ENCODE peak calls at places on chromosomes 11 and 22, in six cellular contexts. One of them, this sample, is unnamed.

GRCh38 chr22:17931400-17931825 is 92.9 kb downstream of the MICAL3 start:
- DNase-seq in EL: peak
- DNase-seq in activated CD4-positive, CD25-positive, alpha-beta regulatory T cell treated with anti-CD3 and anti-CD28 coated beads, Interleukin-2, amount 50 U/mL, for 16 hours: no peak
- DNase-seq in NCI-H2081: no peak
- DNase-seq in amniotic epithelial cell: no peak
- DNase-seq in stimulated activated CD4-positive, alpha-beta T cell treated with anti-CD3 and anti-CD28 coated beads, Interleukin-15, amount 100 ng/mL, for 24 hours: no peak
- DNase-seq in this sample: no peak

GRCh38 chr11:81725691-81726090 is 1008.0 kb downstream of the FAM181B start:
- DNase-seq in stimulated activated CD4-positive, alpha-beta T cell treated with anti-CD3 and anti-CD28 coated beads, Interleukin-15, amount 100 ng/mL, for 24 hours: no peak
- DNase-seq in NCI-H2081: no peak
- DNase-seq in amniotic epithelial cell: peak
- DNase-seq in activated CD4-positive, CD25-positive, alpha-beta regulatory T cell treated with anti-CD3 and anti-CD28 coated beads, Interleukin-2, amount 50 U/mL, for 16 hours: no peak
- DNase-seq in EL: no peak
- DNase-seq in this sample: no peak

GRCh38 chr11:104799251-104799650 is 99.0 kb downstream of the CASP12 start:
- DNase-seq in activated CD4-positive, CD25-positive, alpha-beta regulatory T cell treated with anti-CD3 and anti-CD28 coated beads, Interleukin-2, amount 50 U/mL, for 16 hours: no peak
- DNase-seq in EL: no peak
- DNase-seq in NCI-H2081: no peak
- DNase-seq in stimulated activated CD4-positive, alpha-beta T cell treated with anti-CD3 and anti-CD28 coated beads, Interleukin-15, amount 100 ng/mL, for 24 hours: no peak
- DNase-seq in amniotic epithelial cell: no peak
- DNase-seq in this sample: no peak

GRCh38 chr11:107844041-107844440 is 14.5 kb downstream of the SLC35F2 start:
- DNase-seq in EL: peak
- DNase-seq in NCI-H2081: no peak
- DNase-seq in amniotic epithelial cell: peak
- DNase-seq in stimulated activated CD4-positive, alpha-beta T cell treated with anti-CD3 and anti-CD28 coated beads, Interleukin-15, amount 100 ng/mL, for 24 hours: peak
- DNase-seq in activated CD4-positive, CD25-positive, alpha-beta regulatory T cell treated with anti-CD3 and anti-CD28 coated beads, Interleukin-2, amount 50 U/mL, for 16 hours: no peak
- DNase-seq in this sample: no peak

GRCh38 chr11:92211576-92212167 is 12.9 kb upstream of the FAT3 start:
- DNase-seq in stimulated activated CD4-positive, alpha-beta T cell treated with anti-CD3 and anti-CD28 coated beads, Interleukin-15, amount 100 ng/mL, for 24 hours: no peak
- DNase-seq in EL: peak
- DNase-seq in activated CD4-positive, CD25-positive, alpha-beta regulatory T cell treated with anti-CD3 and anti-CD28 coated beads, Interleukin-2, amount 50 U/mL, for 16 hours: no peak
- DNase-seq in NCI-H2081: peak
- DNase-seq in amniotic epithelial cell: peak
- DNase-seq in this sample: peak

GRCh38 chr11:22539851-22540376 is 85.7 kb downstream of the FANCF start:
- DNase-seq in activated CD4-positive, CD25-positive, alpha-beta regulatory T cell treated with anti-CD3 and anti-CD28 coated beads, Interleukin-2, amount 50 U/mL, for 16 hours: no peak
- DNase-seq in amniotic epithelial cell: peak
- DNase-seq in EL: no peak
- DNase-seq in stimulated activated CD4-positive, alpha-beta T cell treated with anti-CD3 and anti-CD28 coated beads, Interleukin-15, amount 100 ng/mL, for 24 hours: no peak
- DNase-seq in NCI-H2081: no peak
- DNase-seq in this sample: no peak

GRCh38 chr11:94184861-94185260 is 56.2 kb downstream of the PANX1 start:
- DNase-seq in amniotic epithelial cell: no peak
- DNase-seq in NCI-H2081: no peak
- DNase-seq in activated CD4-positive, CD25-positive, alpha-beta regulatory T cell treated with anti-CD3 and anti-CD28 coated beads, Interleukin-2, amount 50 U/mL, for 16 hours: no peak
- DNase-seq in EL: no peak
- DNase-seq in stimulated activated CD4-positive, alpha-beta T cell treated with anti-CD3 and anti-CD28 coated beads, Interleukin-15, amount 100 ng/mL, for 24 hours: no peak
- DNase-seq in this sample: no peak

GRCh38 chr11:35398881-35399280 is 20.5 kb downstream of the SLC1A2 start:
- DNase-seq in EL: no peak
- DNase-seq in NCI-H2081: no peak
- DNase-seq in amniotic epithelial cell: no peak
- DNase-seq in activated CD4-positive, CD25-positive, alpha-beta regulatory T cell treated with anti-CD3 and anti-CD28 coated beads, Interleukin-2, amount 50 U/mL, for 16 hours: no peak
- DNase-seq in stimulated activated CD4-positive, alpha-beta T cell treated with anti-CD3 and anti-CD28 coated beads, Interleukin-15, amount 100 ng/mL, for 24 hours: no peak
- DNase-seq in this sample: no peak

GRCh38 chr11:34840736-34841386 is 75.3 kb downstream of the APIP start:
- DNase-seq in EL: peak
- DNase-seq in stimulated activated CD4-positive, alpha-beta T cell treated with anti-CD3 and anti-CD28 coated beads, Interleukin-15, amount 100 ng/mL, for 24 hours: peak
- DNase-seq in amniotic epithelial cell: peak
- DNase-seq in activated CD4-positive, CD25-positive, alpha-beta regulatory T cell treated with anti-CD3 and anti-CD28 coated beads, Interleukin-2, amount 50 U/mL, for 16 hours: no peak
- DNase-seq in NCI-H2081: no peak
- DNase-seq in this sample: no peak

GRCh38 chr22:17943533-17944204 is 80.7 kb downstream of the MICAL3 start:
- DNase-seq in EL: no peak
- DNase-seq in stimulated activated CD4-positive, alpha-beta T cell treated with anti-CD3 and anti-CD28 coated beads, Interleukin-15, amount 100 ng/mL, for 24 hours: no peak
- DNase-seq in activated CD4-positive, CD25-positive, alpha-beta regulatory T cell treated with anti-CD3 and anti-CD28 coated beads, Interleukin-2, amount 50 U/mL, for 16 hours: no peak
- DNase-seq in NCI-H2081: peak
- DNase-seq in amniotic epithelial cell: no peak
- DNase-seq in this sample: no peak

GRCh38 chr11:76766521-76766920 is 16.6 kb upstream of the TSKU start:
- DNase-seq in NCI-H2081: no peak
- DNase-seq in EL: no peak
- DNase-seq in amniotic epithelial cell: no peak
- DNase-seq in stimulated activated CD4-positive, alpha-beta T cell treated with anti-CD3 and anti-CD28 coated beads, Interleukin-15, amount 100 ng/mL, for 24 hours: no peak
- DNase-seq in activated CD4-positive, CD25-positive, alpha-beta regulatory T cell treated with anti-CD3 and anti-CD28 coated beads, Interleukin-2, amount 50 U/mL, for 16 hours: no peak
- DNase-seq in this sample: no peak

GRCh38 chr11:101686514-101686913 is 102.7 kb upstream of the TRPC6 start:
- DNase-seq in activated CD4-positive, CD25-positive, alpha-beta regulatory T cell treated with anti-CD3 and anti-CD28 coated beads, Interleukin-2, amount 50 U/mL, for 16 hours: no peak
- DNase-seq in stimulated activated CD4-positive, alpha-beta T cell treated with anti-CD3 and anti-CD28 coated beads, Interleukin-15, amount 100 ng/mL, for 24 hours: no peak
- DNase-seq in amniotic epithelial cell: peak
- DNase-seq in NCI-H2081: no peak
- DNase-seq in EL: peak
- DNase-seq in this sample: peak

GRCh38 chr22:50027639-50028537 is 15.3 kb upstream of the IL17REL start:
- DNase-seq in EL: no peak
- DNase-seq in amniotic epithelial cell: no peak
- DNase-seq in stimulated activated CD4-positive, alpha-beta T cell treated with anti-CD3 and anti-CD28 coated beads, Interleukin-15, amount 100 ng/mL, for 24 hours: peak
- DNase-seq in activated CD4-positive, CD25-positive, alpha-beta regulatory T cell treated with anti-CD3 and anti-CD28 coated beads, Interleukin-2, amount 50 U/mL, for 16 hours: no peak
- DNase-seq in NCI-H2081: no peak
- DNase-seq in this sample: no peak

GRCh38 chr11:67306769-67307544 is 3.6 kb downstream of the SSH3 start:
- DNase-seq in amniotic epithelial cell: no peak
- DNase-seq in NCI-H2081: no peak
- DNase-seq in EL: no peak
- DNase-seq in stimulated activated CD4-positive, alpha-beta T cell treated with anti-CD3 and anti-CD28 coated beads, Interleukin-15, amount 100 ng/mL, for 24 hours: no peak
- DNase-seq in activated CD4-positive, CD25-positive, alpha-beta regulatory T cell treated with anti-CD3 and anti-CD28 coated beads, Interleukin-2, amount 50 U/mL, for 16 hours: no peak
- DNase-seq in this sample: no peak

GRCh38 chr11:63783925-63784592 is 15.5 kb upstream of the ZFTA start:
- DNase-seq in stimulated activated CD4-positive, alpha-beta T cell treated with anti-CD3 and anti-CD28 coated beads, Interleukin-15, amount 100 ng/mL, for 24 hours: no peak
- DNase-seq in EL: no peak
- DNase-seq in amniotic epithelial cell: peak
- DNase-seq in NCI-H2081: no peak
- DNase-seq in activated CD4-positive, CD25-positive, alpha-beta regulatory T cell treated with anti-CD3 and anti-CD28 coated beads, Interleukin-2, amount 50 U/mL, for 16 hours: no peak
- DNase-seq in this sample: no peak

GRCh38 chr22:27930246-27931060 is 11.4 kb upstream of the PITPNB start:
- DNase-seq in stimulated activated CD4-positive, alpha-beta T cell treated with anti-CD3 and anti-CD28 coated beads, Interleukin-15, amount 100 ng/mL, for 24 hours: no peak
- DNase-seq in EL: no peak
- DNase-seq in activated CD4-positive, CD25-positive, alpha-beta regulatory T cell treated with anti-CD3 and anti-CD28 coated beads, Interleukin-2, amount 50 U/mL, for 16 hours: no peak
- DNase-seq in amniotic epithelial cell: peak
- DNase-seq in NCI-H2081: no peak
- DNase-seq in this sample: no peak

GRCh38 chr11:47466701-47467250 is 17.8 kb upstream of the RAPSN start:
- DNase-seq in EL: peak
- DNase-seq in activated CD4-positive, CD25-positive, alpha-beta regulatory T cell treated with anti-CD3 and anti-CD28 coated beads, Interleukin-2, amount 50 U/mL, for 16 hours: no peak
- DNase-seq in stimulated activated CD4-positive, alpha-beta T cell treated with anti-CD3 and anti-CD28 coated beads, Interleukin-15, amount 100 ng/mL, for 24 hours: no peak
- DNase-seq in amniotic epithelial cell: peak
- DNase-seq in NCI-H2081: peak
- DNase-seq in this sample: peak

GRCh38 chr11:61699737-61700160 is 19.6 kb downstream of the DAGLA start:
- DNase-seq in amniotic epithelial cell: no peak
- DNase-seq in stimulated activated CD4-positive, alpha-beta T cell treated with anti-CD3 and anti-CD28 coated beads, Interleukin-15, amount 100 ng/mL, for 24 hours: no peak
- DNase-seq in NCI-H2081: peak
- DNase-seq in EL: no peak
- DNase-seq in activated CD4-positive, CD25-positive, alpha-beta regulatory T cell treated with anti-CD3 and anti-CD28 coated beads, Interleukin-2, amount 50 U/mL, for 16 hours: no peak
- DNase-seq in this sample: no peak

GRCh38 chr22:39943941-39944624 is 16.1 kb upstream of the TMA7B start:
- DNase-seq in EL: no peak
- DNase-seq in amniotic epithelial cell: no peak
- DNase-seq in activated CD4-positive, CD25-positive, alpha-beta regulatory T cell treated with anti-CD3 and anti-CD28 coated beads, Interleukin-2, amount 50 U/mL, for 16 hours: no peak
- DNase-seq in NCI-H2081: no peak
- DNase-seq in stimulated activated CD4-positive, alpha-beta T cell treated with anti-CD3 and anti-CD28 coated beads, Interleukin-15, amount 100 ng/mL, for 24 hours: no peak
- DNase-seq in this sample: no peak

GRCh38 chr11:58573451-58574104 is 2.1 kb downstream of the LPXN start:
- DNase-seq in stimulated activated CD4-positive, alpha-beta T cell treated with anti-CD3 and anti-CD28 coated beads, Interleukin-15, amount 100 ng/mL, for 24 hours: peak
- DNase-seq in activated CD4-positive, CD25-positive, alpha-beta regulatory T cell treated with anti-CD3 and anti-CD28 coated beads, Interleukin-2, amount 50 U/mL, for 16 hours: peak
- DNase-seq in EL: peak
- DNase-seq in amniotic epithelial cell: peak
- DNase-seq in NCI-H2081: no peak
- DNase-seq in this sample: peak

GRCh38 chr22:44894321-44894720 is 115.5 kb downstream of the PHF21B start:
- DNase-seq in stimulated activated CD4-positive, alpha-beta T cell treated with anti-CD3 and anti-CD28 coated beads, Interleukin-15, amount 100 ng/mL, for 24 hours: no peak
- DNase-seq in NCI-H2081: no peak
- DNase-seq in EL: no peak
- DNase-seq in activated CD4-positive, CD25-positive, alpha-beta regulatory T cell treated with anti-CD3 and anti-CD28 coated beads, Interleukin-2, amount 50 U/mL, for 16 hours: no peak
- DNase-seq in amniotic epithelial cell: no peak
- DNase-seq in this sample: no peak

GRCh38 chr11:128642571-128642970 is 51.3 kb upstream of the FLI1 start:
- DNase-seq in amniotic epithelial cell: no peak
- DNase-seq in activated CD4-positive, CD25-positive, alpha-beta regulatory T cell treated with anti-CD3 and anti-CD28 coated beads, Interleukin-2, amount 50 U/mL, for 16 hours: no peak
- DNase-seq in EL: no peak
- DNase-seq in NCI-H2081: no peak
- DNase-seq in stimulated activated CD4-positive, alpha-beta T cell treated with anti-CD3 and anti-CD28 coated beads, Interleukin-15, amount 100 ng/mL, for 24 hours: no peak
- DNase-seq in this sample: no peak

GRCh38 chr11:16776716-16777115 is 38.3 kb downstream of the C11orf58 start:
- DNase-seq in activated CD4-positive, CD25-positive, alpha-beta regulatory T cell treated with anti-CD3 and anti-CD28 coated beads, Interleukin-2, amount 50 U/mL, for 16 hours: no peak
- DNase-seq in EL: no peak
- DNase-seq in stimulated activated CD4-positive, alpha-beta T cell treated with anti-CD3 and anti-CD28 coated beads, Interleukin-15, amount 100 ng/mL, for 24 hours: no peak
- DNase-seq in amniotic epithelial cell: no peak
- DNase-seq in NCI-H2081: no peak
- DNase-seq in this sample: no peak

GRCh38 chr11:86696004-86696403 is 23.6 kb upstream of the ME3 start:
- DNase-seq in amniotic epithelial cell: peak
- DNase-seq in NCI-H2081: no peak
- DNase-seq in EL: peak
- DNase-seq in activated CD4-positive, CD25-positive, alpha-beta regulatory T cell treated with anti-CD3 and anti-CD28 coated beads, Interleukin-2, amount 50 U/mL, for 16 hours: no peak
- DNase-seq in stimulated activated CD4-positive, alpha-beta T cell treated with anti-CD3 and anti-CD28 coated beads, Interleukin-15, amount 100 ng/mL, for 24 hours: no peak
- DNase-seq in this sample: no peak

GRCh38 chr22:31950226-31950625 is 5.9 kb downstream of the YWHAH start:
- DNase-seq in amniotic epithelial cell: no peak
- DNase-seq in stimulated activated CD4-positive, alpha-beta T cell treated with anti-CD3 and anti-CD28 coated beads, Interleukin-15, amount 100 ng/mL, for 24 hours: no peak
- DNase-seq in NCI-H2081: no peak
- DNase-seq in activated CD4-positive, CD25-positive, alpha-beta regulatory T cell treated with anti-CD3 and anti-CD28 coated beads, Interleukin-2, amount 50 U/mL, for 16 hours: no peak
- DNase-seq in EL: no peak
- DNase-seq in this sample: no peak

GRCh38 chr22:27461470-27461869 is 340.1 kb downstream of the MN1 start:
- DNase-seq in NCI-H2081: no peak
- DNase-seq in stimulated activated CD4-positive, alpha-beta T cell treated with anti-CD3 and anti-CD28 coated beads, Interleukin-15, amount 100 ng/mL, for 24 hours: no peak
- DNase-seq in activated CD4-positive, CD25-positive, alpha-beta regulatory T cell treated with anti-CD3 and anti-CD28 coated beads, Interleukin-2, amount 50 U/mL, for 16 hours: no peak
- DNase-seq in amniotic epithelial cell: peak
- DNase-seq in EL: peak
- DNase-seq in this sample: no peak

GRCh38 chr22:17774206-17774927 is at the start of gene BID:
- DNase-seq in NCI-H2081: peak
- DNase-seq in activated CD4-positive, CD25-positive, alpha-beta regulatory T cell treated with anti-CD3 and anti-CD28 coated beads, Interleukin-2, amount 50 U/mL, for 16 hours: no peak
- DNase-seq in stimulated activated CD4-positive, alpha-beta T cell treated with anti-CD3 and anti-CD28 coated beads, Interleukin-15, amount 100 ng/mL, for 24 hours: peak
- DNase-seq in amniotic epithelial cell: no peak
- DNase-seq in EL: peak
- DNase-seq in this sample: no peak

GRCh38 chr11:67022961-67023956 is at the start of gene SYT12:
- DNase-seq in activated CD4-positive, CD25-positive, alpha-beta regulatory T cell treated with anti-CD3 and anti-CD28 coated beads, Interleukin-2, amount 50 U/mL, for 16 hours: no peak
- DNase-seq in stimulated activated CD4-positive, alpha-beta T cell treated with anti-CD3 and anti-CD28 coated beads, Interleukin-15, amount 100 ng/mL, for 24 hours: peak
- DNase-seq in EL: peak
- DNase-seq in amniotic epithelial cell: no peak
- DNase-seq in NCI-H2081: no peak
- DNase-seq in this sample: no peak

GRCh38 chr11:67548555-67549110 is 25.4 kb upstream of the CABP2 start:
- DNase-seq in EL: no peak
- DNase-seq in amniotic epithelial cell: no peak
- DNase-seq in NCI-H2081: no peak
- DNase-seq in stimulated activated CD4-positive, alpha-beta T cell treated with anti-CD3 and anti-CD28 coated beads, Interleukin-15, amount 100 ng/mL, for 24 hours: no peak
- DNase-seq in activated CD4-positive, CD25-positive, alpha-beta regulatory T cell treated with anti-CD3 and anti-CD28 coated beads, Interleukin-2, amount 50 U/mL, for 16 hours: no peak
- DNase-seq in this sample: no peak

GRCh38 chr11:17393472-17393871 is 5.0 kb upstream of the KCNJ11 start:
- DNase-seq in NCI-H2081: no peak
- DNase-seq in activated CD4-positive, CD25-positive, alpha-beta regulatory T cell treated with anti-CD3 and anti-CD28 coated beads, Interleukin-2, amount 50 U/mL, for 16 hours: no peak
- DNase-seq in amniotic epithelial cell: no peak
- DNase-seq in EL: no peak
- DNase-seq in stimulated activated CD4-positive, alpha-beta T cell treated with anti-CD3 and anti-CD28 coated beads, Interleukin-15, amount 100 ng/mL, for 24 hours: no peak
- DNase-seq in this sample: no peak

GRCh38 chr22:30221121-30221992 is 25.2 kb downstream of the LIF start:
- DNase-seq in stimulated activated CD4-positive, alpha-beta T cell treated with anti-CD3 and anti-CD28 coated beads, Interleukin-15, amount 100 ng/mL, for 24 hours: peak
- DNase-seq in EL: no peak
- DNase-seq in amniotic epithelial cell: no peak
- DNase-seq in NCI-H2081: no peak
- DNase-seq in activated CD4-positive, CD25-positive, alpha-beta regulatory T cell treated with anti-CD3 and anti-CD28 coated beads, Interleukin-2, amount 50 U/mL, for 16 hours: peak
- DNase-seq in this sample: no peak

GRCh38 chr11:31397239-31397834 is 27.7 kb downstream of the DNAJC24 start:
- DNase-seq in EL: peak
- DNase-seq in amniotic epithelial cell: peak
- DNase-seq in activated CD4-positive, CD25-positive, alpha-beta regulatory T cell treated with anti-CD3 and anti-CD28 coated beads, Interleukin-2, amount 50 U/mL, for 16 hours: no peak
- DNase-seq in NCI-H2081: peak
- DNase-seq in stimulated activated CD4-positive, alpha-beta T cell treated with anti-CD3 and anti-CD28 coated beads, Interleukin-15, amount 100 ng/mL, for 24 hours: no peak
- DNase-seq in this sample: no peak

GRCh38 chr11:117809236-117810055 is 12.4 kb upstream of the DSCAML1 start:
- DNase-seq in stimulated activated CD4-positive, alpha-beta T cell treated with anti-CD3 and anti-CD28 coated beads, Interleukin-15, amount 100 ng/mL, for 24 hours: peak
- DNase-seq in NCI-H2081: peak
- DNase-seq in EL: peak
- DNase-seq in activated CD4-positive, CD25-positive, alpha-beta regulatory T cell treated with anti-CD3 and anti-CD28 coated beads, Interleukin-2, amount 50 U/mL, for 16 hours: no peak
- DNase-seq in amniotic epithelial cell: peak
- DNase-seq in this sample: no peak

GRCh38 chr11:63840356-63841060 is 1.6 kb downstream of the MARK2 start:
- DNase-seq in amniotic epithelial cell: no peak
- DNase-seq in activated CD4-positive, CD25-positive, alpha-beta regulatory T cell treated with anti-CD3 and anti-CD28 coated beads, Interleukin-2, amount 50 U/mL, for 16 hours: no peak
- DNase-seq in EL: peak
- DNase-seq in stimulated activated CD4-positive, alpha-beta T cell treated with anti-CD3 and anti-CD28 coated beads, Interleukin-15, amount 100 ng/mL, for 24 hours: no peak
- DNase-seq in NCI-H2081: no peak
- DNase-seq in this sample: no peak